ENCODE peak calls at places on chromosomes 11 and 22, in five cellular contexts. V is mucosa of descending colon, O is sigmoid colon, A is fibroblast of villous mesenchyme, T is brain microvascular endothelial cell. Y is an unnamed sample.

GRCh38 chr11:107271425-107271824 is 186.2 kb downstream of the CWF19L2 start:
- DNase-seq in O (no peak), A (no peak), V (no peak), T (no peak), Y (no peak)

GRCh38 chr22:30947163-30947820 is 21.3 kb downstream of the MORC2 start:
- DNase-seq in T (no peak), A (no peak), V (no peak), O (no peak), Y (no peak)

GRCh38 chr11:124920870-124921609 is 2.0 kb downstream of the HEPN1 start:
- DNase-seq in T (peak), O (peak), A (peak), V (peak), Y (peak)

GRCh38 chr11:93849751-93850584 is 450 bp downstream of the VSTM5 start:
- DNase-seq in O (no peak), V (peak), T (no peak), A (peak), Y (peak)

GRCh38 chr11:130404727-130405126 is 23.7 kb downstream of the ADAMTS8 start:
- DNase-seq in V (no peak), O (no peak), A (no peak), T (no peak), Y (no peak)

GRCh38 chr22:48494256-48494967 is 1333.3 kb downstream of the BRD1 start:
- DNase-seq in A (no peak), T (no peak), V (no peak), O (peak), Y (no peak)

GRCh38 chr11:77198440-77198849 is 70.4 kb downstream of the MYO7A start:
- DNase-seq in A (peak), V (peak), O (peak), T (no peak), Y (no peak)

GRCh38 chr11:28756977-28757376 is 648.8 kb downstream of the METTL15 start:
- DNase-seq in V (no peak), A (peak), T (peak), O (no peak), Y (peak)

GRCh38 chr11:76493626-76494539 is 49.1 kb downstream of the EMSY start:
- DNase-seq in T (no peak), V (peak), A (no peak), O (no peak), Y (no peak)

GRCh38 chr11:18865951-18866350 is 73.3 kb downstream of the MRGPRX1 start:
- DNase-seq in A (no peak), O (no peak), V (no peak), T (no peak), Y (no peak)

GRCh38 chr11:77705877-77706579 is 68.4 kb upstream of the CLNS1A start:
- DNase-seq in A (no peak), T (no peak), V (no peak), O (no peak), Y (no peak)

GRCh38 chr22:40396882-40397281 is 26.5 kb downstream of the SGSM3 start:
- DNase-seq in A (peak), V (peak), O (no peak), T (peak), Y (peak)

DNA sequence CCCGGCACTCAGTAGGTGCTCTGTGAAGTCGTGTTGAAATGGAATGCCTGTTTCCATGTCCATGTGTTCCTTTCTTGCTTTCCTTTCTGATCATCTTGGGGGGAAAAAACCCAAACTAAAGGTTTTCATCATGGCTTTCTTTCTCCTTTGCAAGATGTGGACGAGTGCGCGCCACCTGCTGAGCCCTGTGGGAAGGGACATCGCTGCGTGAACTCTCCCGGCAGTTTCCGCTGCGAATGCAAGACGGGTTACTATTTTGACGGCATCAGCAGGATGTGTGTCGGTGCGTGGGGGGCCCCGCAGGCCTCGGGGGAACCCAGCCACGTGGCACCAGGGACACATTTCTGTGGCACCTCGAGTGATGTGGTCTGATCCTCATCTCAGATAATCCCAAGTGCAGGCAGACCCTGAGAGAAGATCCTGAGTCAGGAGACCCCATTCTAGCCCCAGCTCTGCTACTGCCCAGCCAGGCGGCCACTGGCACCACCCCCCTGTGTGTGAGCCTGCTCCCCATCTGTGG is 39.4 kb downstream of the FBLN1 start:
- DNase-seq in T (no peak), V (no peak), O (no peak), A (no peak), Y (no peak)
- TF ChIP-seq CTCF in T (no peak), V (no peak), O (no peak), A (no peak), Y (no peak)

GRCh38 chr11:57116654-57117053 is 65.1 kb upstream of the LRRC55 start:
- DNase-seq in O (no peak), V (no peak), T (peak), A (peak), Y (peak)
- TF ChIP-seq CTCF in O (peak), V (peak), T (peak), A (peak), Y (peak)

GRCh38 chr11:72573380-72573949 is 100.8 kb downstream of the PDE2A start:
- DNase-seq in V (no peak), O (no peak), A (peak), T (peak), Y (peak)
- TF ChIP-seq CTCF in V (peak), O (peak), A (peak), T (peak), Y (peak)

DNA sequence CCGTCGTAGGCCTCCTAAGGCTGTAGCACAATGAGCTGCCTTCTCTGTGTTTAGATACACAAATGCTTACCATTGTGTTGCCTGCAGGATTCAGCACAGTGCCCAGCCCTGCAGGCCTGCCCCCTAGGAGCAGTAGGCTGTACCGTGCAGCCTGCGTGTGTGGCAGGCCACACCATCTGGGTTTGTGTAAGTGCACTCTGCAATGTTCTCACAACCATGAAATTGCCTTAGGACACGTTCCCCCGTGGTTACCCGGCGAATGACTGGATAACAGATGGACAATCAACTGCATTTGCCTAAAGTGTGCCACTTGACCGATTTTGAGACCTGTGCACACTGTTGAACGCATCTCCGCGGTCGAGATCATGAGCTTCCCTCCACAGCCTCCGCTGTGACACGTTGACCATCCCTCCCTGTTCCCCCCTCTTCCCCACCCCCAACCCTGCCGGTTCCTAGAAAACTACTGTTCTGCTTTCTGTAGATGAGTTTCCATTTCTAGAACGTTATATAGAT is 22.1 kb upstream of the CTSD start:
- DNase-seq in A (no peak), T (no peak), O (no peak), V (no peak), Y (peak)
- TF ChIP-seq CTCF in A (no peak), T (no peak), O (no peak), V (no peak), Y (peak)

GRCh38 chr11:45180158-45180887 is 33.9 kb downstream of the PRDM11 start:
- DNase-seq in V (peak), O (peak), A (no peak), T (no peak), Y (peak)
- TF ChIP-seq CTCF in V (peak), O (peak), A (peak), T (peak), Y (peak)

GRCh38 chr22:27715078-27715477 is 86.5 kb downstream of the MN1 start:
- DNase-seq in V (no peak), O (no peak), T (no peak), A (no peak), Y (no peak)
- TF ChIP-seq CTCF in V (no peak), O (no peak), T (peak), A (peak), Y (no peak)

GRCh38 chr11:47270331-47271271 is 668 bp downstream of the MADD start:
- DNase-seq in A (peak), T (peak), V (peak), O (peak), Y (peak)
- TF ChIP-seq CTCF in A (peak), T (peak), V (no peak), O (no peak), Y (no peak)

GRCh38 chr11:6300325-6300724 is 20.0 kb downstream of the CAVIN3 start:
- DNase-seq in V (no peak), O (no peak), A (peak), T (no peak), Y (no peak)

GRCh38 chr11:6303657-6304056 is 16.6 kb downstream of the CAVIN3 start:
- DNase-seq in T (no peak), O (no peak), V (no peak), A (no peak), Y (no peak)

GRCh38 chr11:6301096-6301495 is 19.2 kb downstream of the CAVIN3 start:
- DNase-seq in V (no peak), O (no peak), T (no peak), A (no peak), Y (no peak)

GRCh38 chr11:6297831-6298230 is 22.5 kb downstream of the CAVIN3 start:
- DNase-seq in T (no peak), O (no peak), V (no peak), A (peak), Y (no peak)

GRCh38 chr11:6298605-6299004 is 21.7 kb downstream of the CAVIN3 start:
- DNase-seq in O (no peak), T (no peak), V (no peak), A (peak), Y (peak)
- TF ChIP-seq CTCF in O (peak), T (peak), V (no peak), A (peak), Y (peak)

GRCh38 chr11:38323961-38324761 is 1726.1 kb upstream of the RAG2 start:
- DNase-seq in V (no peak), A (no peak), T (no peak), O (no peak), Y (no peak)
- TF ChIP-seq CTCF in V (no peak), A (no peak), T (no peak), O (no peak), Y (no peak)

GRCh38 chr11:117818036-117818858 is 6.3 kb downstream of the FXYD2 start:
- DNase-seq in T (peak), V (peak), O (no peak), A (peak), Y (no peak)

GRCh38 chr11:117817213-117818035 is 7.1 kb downstream of the FXYD2 start:
- DNase-seq in V (peak), A (peak), O (peak), T (peak), Y (peak)

GRCh38 chr11:117820516-117820915 is 4.0 kb downstream of the FXYD2 start:
- DNase-seq in A (no peak), T (no peak), O (no peak), V (no peak), Y (no peak)

GRCh38 chr11:117820071-117820470 is 4.5 kb downstream of the FXYD2 start:
- DNase-seq in A (no peak), O (no peak), T (no peak), V (peak), Y (no peak)

DNA sequence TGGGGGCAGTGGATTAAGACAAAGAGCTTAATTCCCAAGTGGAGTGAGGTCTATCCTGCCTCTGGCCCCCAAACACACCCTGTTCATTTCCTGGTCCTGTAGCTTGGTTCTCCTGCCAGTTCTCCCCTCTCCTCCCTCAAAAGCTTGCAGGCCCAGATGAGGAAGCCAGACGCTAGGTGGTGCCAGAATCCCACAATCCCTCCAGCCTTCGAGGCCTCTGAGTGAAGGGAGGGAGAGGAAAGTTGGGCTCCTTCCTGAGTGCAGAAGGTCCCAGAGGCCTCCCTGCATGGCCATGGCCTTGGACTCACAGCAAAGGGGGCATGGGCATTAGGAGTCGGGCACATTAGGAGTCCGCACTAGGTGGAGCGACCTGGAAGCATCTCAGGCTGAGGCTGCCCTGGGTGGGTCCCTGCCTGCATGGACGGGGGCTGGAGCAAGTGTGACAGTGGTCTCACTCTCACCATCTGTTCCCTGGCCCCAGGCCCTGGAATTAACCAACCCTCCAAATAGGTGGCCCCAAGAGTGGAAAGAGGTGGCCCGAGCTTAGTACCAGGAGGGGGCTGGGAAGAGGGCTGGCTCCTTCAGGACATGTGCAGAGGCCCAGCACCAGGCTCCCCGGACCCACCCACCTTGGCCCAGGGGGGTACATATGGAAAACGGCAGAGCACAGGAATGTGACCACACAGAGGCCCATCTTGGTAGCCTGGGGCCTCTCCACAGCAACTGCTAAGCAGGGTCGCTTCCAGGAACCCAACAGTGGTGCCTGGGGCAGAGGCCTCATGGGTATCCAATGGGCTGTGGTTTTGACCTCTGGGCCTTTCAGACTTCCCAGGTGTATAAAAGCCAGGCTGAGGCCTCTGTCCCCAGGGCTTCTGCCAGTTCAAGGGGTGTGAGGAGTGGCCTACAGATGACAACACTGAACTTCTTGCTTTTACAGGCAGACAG is 5.2 kb downstream of the FXYD2 start:
- DNase-seq in T (peak), A (peak), V (peak), O (peak), Y (no peak)
- TF ChIP-seq CTCF in T (peak), A (peak), V (peak), O (peak), Y (peak)